ENCODE peak calls at places on chromosome 19, in seven cellular contexts. V is naive thymus-derived CD4-positive, alpha-beta T cell; E is psoas muscle; C is heart right ventricle; O is transverse colon; N is IMR-90; M is A549. T is an unnamed sample.

GRCh38 chr19:30374791-30375650 is 2.8 kb downstream of the ZNF536 start:
- DNase-seq in C (no peak), O (no peak), E (no peak), N (no peak), V (no peak), M (no peak), T (no peak)

GRCh38 chr19:44611812-44612295 is 1.5 kb upstream of the IGSF23 start:
- DNase-seq in C (no peak), E (no peak), M (no peak), V (no peak), O (no peak), N (no peak), T (no peak)

GRCh38 chr19:17289489-17289888 is 7.8 kb downstream of the ANKLE1 start:
- DNase-seq in C (peak; percentile 73), N (peak; percentile 90), V (no peak), M (peak; percentile 89), E (peak; percentile 79), O (peak; percentile 71), T (no peak)

GRCh38 chr19:52070496-52070895 is 21.9 kb upstream of the ZNF432 start:
- DNase-seq in C (no peak), E (no peak), N (peak; percentile 44), V (no peak), M (no peak), O (no peak), T (no peak)

GRCh38 chr19:49677232-49677881 is at the start of gene PRMT1:
- DNase-seq in V (peak; percentile 70), C (no peak), M (no peak), N (no peak), O (peak; percentile 44), E (peak; percentile 80), T (no peak)

GRCh38 chr19:31338069-31338767 is 11.0 kb downstream of the TSHZ3 start:
- DNase-seq in O (peak; percentile 47), V (no peak), M (peak; percentile 55), C (peak; percentile 68), E (peak; percentile 72), N (peak; percentile 85), T (no peak)

GRCh38 chr19:22530042-22530441 is 104.1 kb upstream of the ZNF492 start:
- DNase-seq in E (no peak), N (no peak), M (no peak), O (no peak), C (no peak), V (no peak), T (no peak)

GRCh38 chr19:12801466-12802266 is at the start of the genes PRDX2 and THSD8:
- DNase-seq in V (peak; percentile 68), E (peak; percentile 89), N (peak; percentile 65), O (peak; percentile 90), C (peak; percentile 76), M (no peak), T (no peak)

GRCh38 chr19:29622191-29623070 is 16.3 kb downstream of the POP4 start:
- DNase-seq in M (no peak), O (peak; percentile 11), E (peak; percentile 29), V (peak; percentile 32), C (no peak), N (no peak), T (no peak)

GRCh38 chr19:8577247-8577646 is at the start of gene MYO1F:
- DNase-seq in C (peak; percentile 47), V (no peak), E (peak; percentile 70), N (no peak), O (peak; percentile 66), M (no peak), T (no peak)

GRCh38 chr19:47444388-47444821 is 25.1 kb upstream of the MEIS3 start:
- DNase-seq in N (no peak), E (no peak), C (no peak), V (peak; percentile 49), M (no peak), O (no peak), T (no peak)

GRCh38 chr19:48724796-48725753 is 5.5 kb upstream of the MAMSTR start:
- DNase-seq in O (peak; percentile 39), N (peak; percentile 93), E (peak; percentile 65), M (peak; percentile 59), C (peak; percentile 93), V (peak; percentile 72), T (no peak)

GRCh38 chr19:29724102-29724641 is 9.1 kb upstream of the C19orf12 start:
- DNase-seq in N (peak; percentile 5), O (no peak), M (no peak), V (peak; percentile 40), E (no peak), C (no peak), T (no peak)

GRCh38 chr19:31883299-31883990 is 462.0 kb upstream of the ZNF507 start:
- DNase-seq in V (no peak), C (no peak), M (no peak), N (no peak), O (no peak), E (no peak), T (no peak)

GRCh38 chr19:39320948-39321831 is 527 bp upstream of the LRFN1 start:
- DNase-seq in N (no peak), V (no peak), O (no peak), C (no peak), M (no peak), E (no peak), T (no peak)
- H3K4me3 ChIP-seq in N (no peak overlapping the region), V (no peak overlapping the region), O (peak overlapping the region; percentile 23), C (no peak overlapping the region), M (peak overlapping the region; percentile 82), E (peak overlapping the region; percentile 41), T (peak overlapping the region; percentile 37)

GRCh38 chr19:41431426-41432386 is 4.5 kb upstream of the B3GNT8 start:
- DNase-seq in E (peak; percentile 68), V (no peak), M (no peak), N (peak; percentile 31), O (no peak), C (peak; percentile 83), T (no peak)

GRCh38 chr19:41436664-41436951 is 3.1 kb downstream of the DMAC2 start:
- DNase-seq in N (no peak), M (no peak), E (no peak), C (no peak), V (no peak), O (no peak), T (no peak)

GRCh38 chr19:41430907-41431306 is 3.7 kb upstream of the B3GNT8 start:
- DNase-seq in M (no peak), C (no peak), V (no peak), N (no peak), O (no peak), E (no peak), T (no peak)

GRCh38 chr19:41434450-41434849 is 5.3 kb downstream of the DMAC2 start:
- DNase-seq in E (no peak), O (no peak), C (no peak), M (no peak), V (no peak), N (no peak), T (no peak)

GRCh38 chr19:41433171-41433570 is 6.0 kb upstream of the B3GNT8 start:
- DNase-seq in V (no peak), O (no peak), E (no peak), N (no peak), M (no peak), C (no peak), T (no peak)
- H3K4me3 ChIP-seq in V (no peak overlapping the region), O (no peak overlapping the region), E (no peak overlapping the region), N (no peak overlapping the region), M (no peak overlapping the region), C (no peak overlapping the region), T (no peak overlapping the region)

DNA sequence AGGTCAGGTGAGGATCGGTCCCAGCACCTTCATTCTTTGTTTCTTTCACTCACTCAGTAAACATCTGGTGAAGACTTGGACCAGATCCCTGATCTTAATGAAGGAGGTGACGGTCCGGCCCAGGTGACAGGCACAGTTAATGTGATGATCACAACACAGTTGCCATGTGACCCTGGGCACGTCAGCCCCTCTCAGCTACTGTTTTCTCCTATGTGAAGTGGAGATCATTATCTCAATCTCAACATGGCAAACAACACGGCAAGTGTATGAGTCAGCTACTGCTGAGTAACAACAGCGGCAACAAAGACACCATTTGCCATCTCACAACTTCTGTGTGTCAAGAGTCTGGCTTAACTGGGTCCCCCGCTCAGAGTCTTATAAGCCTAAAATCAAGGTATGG is 74.6 kb downstream of the GNG7 start:
- DNase-seq in M (no peak), E (no peak), C (no peak), N (peak; percentile 49), O (no peak), V (no peak), T (no peak)
- H3K4me3 ChIP-seq in M (no peak overlapping the region), E (no peak overlapping the region), C (no peak overlapping the region), N (no peak overlapping the region), O (no peak overlapping the region), V (no peak overlapping the region), T (no peak overlapping the region)

DNA sequence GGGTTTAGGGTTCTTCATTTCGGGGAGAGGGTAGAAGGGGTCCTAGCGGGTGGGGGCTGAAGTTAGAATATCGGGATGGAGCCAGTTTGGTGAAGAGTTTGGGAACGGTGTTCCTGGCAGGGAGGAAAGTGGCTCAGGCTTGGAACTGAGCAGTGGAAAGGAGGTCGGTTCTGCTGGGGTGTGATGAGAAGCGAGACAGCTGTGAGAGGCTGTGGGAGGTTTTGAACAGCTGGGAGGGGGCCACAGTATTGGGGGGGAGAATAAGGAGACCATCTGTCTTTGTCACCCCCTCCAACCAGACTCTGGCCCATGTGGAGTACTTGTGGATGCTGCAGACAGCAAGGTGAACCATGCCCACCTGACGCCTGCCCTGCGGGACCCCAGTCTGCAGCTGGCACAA is 1.0 kb upstream of the TM6SF2 start:
- DNase-seq in N (no peak), V (no peak), E (no peak), M (no peak), C (no peak), O (no peak), T (no peak)
- H3K4me3 ChIP-seq in N (no peak overlapping the region), V (no peak overlapping the region), E (no peak overlapping the region), M (no peak overlapping the region), C (no peak overlapping the region), O (no peak overlapping the region), T (no peak overlapping the region)

GRCh38 chr19:46411088-46412033 is 2.0 kb downstream of the CCDC8 start:
- DNase-seq in M (no peak), E (no peak), O (no peak), C (no peak), N (no peak), V (no peak), T (no peak)

GRCh38 chr19:46413262-46414031 is at the start of gene CCDC8:
- DNase-seq in M (no peak), V (no peak), C (peak; percentile 91), N (peak; percentile 92), E (peak; percentile 83), O (peak; percentile 57), T (no peak)

GRCh38 chr19:46412034-46412982 is 1.1 kb downstream of the CCDC8 start:
- DNase-seq in N (no peak), M (no peak), C (no peak), V (no peak), E (no peak), O (no peak), T (no peak)

GRCh38 chr19:46410205-46411087 is 2.9 kb downstream of the CCDC8 start:
- DNase-seq in M (no peak), E (no peak), O (no peak), N (no peak), V (no peak), C (no peak), T (no peak)

DNA sequence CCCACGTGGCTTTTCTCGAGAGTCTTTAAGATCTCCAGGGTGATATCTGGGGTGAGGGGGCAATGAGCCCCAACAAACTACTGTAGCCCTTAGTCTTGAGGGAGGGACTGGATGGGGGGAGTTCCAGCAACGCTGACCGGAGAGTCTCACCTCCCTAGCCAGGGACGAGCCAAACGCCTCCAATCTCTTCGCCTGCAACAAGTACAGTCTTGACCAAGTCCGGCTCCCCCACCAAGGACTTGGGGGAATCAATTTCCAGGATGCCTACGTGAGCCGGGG is 442 bp downstream of the CCDC8 start:
- DNase-seq in C (no peak), N (no peak), V (no peak), E (no peak), M (no peak), O (no peak), T (no peak)
- H3K4me3 ChIP-seq in C (peak overlapping the region; percentile 59), N (peak overlapping the region; percentile 57), V (no peak overlapping the region), E (peak overlapping the region; percentile 57), M (no peak overlapping the region), O (peak overlapping the region; percentile 16), T (peak overlapping the region; percentile 57)